ENCODE peak calls at places on chromosome 3, in five cellular contexts. J is HL-60, G is dermis blood vessel endothelial cell, R is cardiac fibroblast, Z is hippocampal formation. F is an unnamed sample.

GRCh38 chr3:53238051-53238850 is 17.6 kb downstream of the TKT start:
- DNase-seq in G (peak), R (peak), J (no peak), Z (no peak), F (peak)

GRCh38 chr3:153624310-153625030 is 462.4 kb downstream of the RAP2B start:
- DNase-seq in G (peak), Z (no peak), R (no peak), J (no peak), F (peak)

GRCh38 chr3:124281453-124282316 is 289.8 kb upstream of the ROPN1 start:
- DNase-seq in R (peak), Z (peak), J (no peak), G (peak), F (peak)

GRCh38 chr3:161523916-161524315 is 27.3 kb downstream of the OTOL1 start:
- DNase-seq in J (no peak), Z (no peak), G (no peak), R (no peak), F (no peak)

GRCh38 chr3:152258448-152259302 is 10.1 kb upstream of the MBNL1 start:
- DNase-seq in G (peak), J (peak), R (peak), Z (no peak), F (no peak)

GRCh38 chr3:155233213-155233612 is 60.3 kb downstream of the STRIT1 start:
- DNase-seq in J (no peak), Z (no peak), G (peak), R (peak), F (no peak)

GRCh38 chr3:82058809-82059208 is 297.4 kb upstream of the GBE1 start:
- DNase-seq in J (no peak), Z (no peak), G (no peak), R (no peak), F (no peak)

GRCh38 chr3:175193815-175194518 is 334.8 kb downstream of the NAALADL2 start:
- DNase-seq in G (peak), R (no peak), J (no peak), Z (no peak), F (no peak)

GRCh38 chr3:148246286-148246685 is 451.4 kb upstream of the AGTR1 start:
- DNase-seq in G (no peak), R (no peak), J (no peak), Z (no peak), F (no peak)

GRCh38 chr3:55128201-55128870 is 200.5 kb upstream of the LRTM1 start:
- DNase-seq in Z (no peak), J (no peak), R (peak), G (no peak), F (peak)

GRCh38 chr3:37712918-37713819 is 148.5 kb upstream of the CTDSPL start:
- DNase-seq in G (peak), J (no peak), Z (no peak), R (peak), F (no peak)

GRCh38 chr3:127482216-127483004 is 108.1 kb downstream of the TPRA1 start:
- DNase-seq in G (no peak), J (no peak), Z (no peak), R (no peak), F (no peak)

GRCh38 chr3:125381743-125382142 is 6.6 kb upstream of the ZNF148 start:
- DNase-seq in Z (no peak), G (no peak), J (no peak), R (peak), F (no peak)

GRCh38 chr3:99825239-99825638 is 7.6 kb downstream of the CMSS1 start:
- DNase-seq in R (no peak), J (no peak), G (peak), Z (no peak), F (no peak)

GRCh38 chr3:16583551-16583950 is 21.7 kb downstream of the DAZL start:
- DNase-seq in Z (no peak), J (no peak), G (no peak), R (no peak), F (no peak)

GRCh38 chr3:8501388-8502131 is at the start of gene LMCD1:
- DNase-seq in Z (peak), G (peak), R (peak), J (no peak), F (peak)

GRCh38 chr3:117628896-117629295 is 919.3 kb downstream of the TUSC7 start:
- DNase-seq in R (peak), J (no peak), G (peak), Z (peak), F (peak)

GRCh38 chr3:179263134-179263533 is 12.2 kb upstream of the KCNMB3 start:
- DNase-seq in J (no peak), R (no peak), Z (no peak), G (no peak), F (no peak)

GRCh38 chr3:71144525-71145253 is 438.8 kb downstream of the FOXP1 start:
- DNase-seq in G (no peak), J (no peak), R (no peak), Z (no peak), F (no peak)

GRCh38 chr3:84692261-84692660 is 266.5 kb upstream of the CADM2 start:
- DNase-seq in G (no peak), J (no peak), R (no peak), Z (no peak), F (no peak)

GRCh38 chr3:107641572-107642307 is 119.0 kb downstream of the BBX start:
- DNase-seq in G (no peak), J (peak), R (peak), Z (no peak), F (no peak)

GRCh38 chr3:145767909-145768308 is 393.1 kb downstream of the PLOD2 start:
- DNase-seq in R (peak), J (no peak), Z (peak), G (peak), F (peak)

GRCh38 chr3:55624238-55624637 is 137.1 kb upstream of the WNT5A start:
- DNase-seq in Z (no peak), R (no peak), G (no peak), J (peak), F (no peak)

GRCh38 chr3:101999177-101999778 is 150.0 kb downstream of the NFKBIZ start:
- DNase-seq in J (no peak), R (no peak), G (no peak), Z (no peak), F (no peak)

GRCh38 chr3:34357461-34357860 is 559.0 kb downstream of the PDCD6IP start:
- DNase-seq in R (no peak), Z (no peak), J (no peak), G (no peak), F (no peak)

GRCh38 chr3:113659121-113659531 is 37.3 kb downstream of the USF3 start:
- DNase-seq in J (no peak), R (no peak), G (no peak), Z (no peak), F (no peak)

GRCh38 chr3:186909078-186909853 is 21.1 kb upstream of the ST6GAL1 start:
- DNase-seq in G (no peak), Z (no peak), R (no peak), J (no peak), F (no peak)

GRCh38 chr3:52436500-52437106 is 8.3 kb downstream of the SEMA3G start:
- DNase-seq in R (peak), G (peak), J (peak), Z (no peak), F (no peak)

GRCh38 chr3:190132376-190132775 is 11.7 kb upstream of the P3H2 start:
- DNase-seq in G (no peak), R (no peak), Z (no peak), J (no peak), F (no peak)

GRCh38 chr3:45992820-45993219 is 2.8 kb downstream of the FYCO1 start:
- DNase-seq in Z (no peak), J (peak), R (peak), G (no peak), F (no peak)

GRCh38 chr3:140933552-140933951 is 8.1 kb upstream of the SLC25A36 start:
- DNase-seq in J (no peak), R (no peak), G (no peak), Z (no peak), F (no peak)

GRCh38 chr3:43650345-43650744 is 28.5 kb upstream of the ANO10 start:
- DNase-seq in J (no peak), Z (no peak), G (no peak), R (no peak), F (no peak)

GRCh38 chr3:32261545-32261944 is 23.1 kb downstream of the CMTM8 start:
- DNase-seq in Z (no peak), G (no peak), J (no peak), R (no peak), F (no peak)

GRCh38 chr3:71444028-71444860 is 139.3 kb downstream of the FOXP1 start:
- DNase-seq in Z (peak), R (peak), G (peak), J (peak), F (no peak)

GRCh38 chr3:62696011-62696410 is 179.2 kb downstream of the CADPS start:
- DNase-seq in R (no peak), Z (no peak), G (no peak), J (no peak), F (no peak)

GRCh38 chr3:190345878-190346277 is 23.6 kb upstream of the CLDN1 start:
- DNase-seq in R (no peak), G (peak), Z (no peak), J (no peak), F (no peak)

GRCh38 chr3:45579251-45579650 is 15.3 kb upstream of the LIMD1 start:
- DNase-seq in J (no peak), R (no peak), Z (no peak), G (no peak), F (no peak)

GRCh38 chr3:149784064-149784704 is 8.2 kb downstream of the ANKUB1 start:
- DNase-seq in R (no peak), J (no peak), G (no peak), Z (no peak), F (no peak)

GRCh38 chr3:176584413-176585176 is 612.7 kb downstream of the TBL1XR1 start:
- DNase-seq in G (no peak), J (no peak), R (peak), Z (no peak), F (no peak)